ENCODE peak calls at places on chromosomes 13 and 19, in five cellular contexts. S is IMR-90, Z is fibroblast of lung, V is Karpas-422, H is HepG2. B is an unnamed sample.

GRCh38 chr13:103133551-103133950 is 67.3 kb upstream of the SLC10A2 start:
- DNase-seq in V (no peak), S (no peak), H (no peak), Z (no peak), B (no peak)

GRCh38 chr13:33152389-33152788 is 133.2 kb downstream of the STARD13 start:
- DNase-seq in S (no peak), H (no peak), Z (no peak), V (no peak), B (no peak)

GRCh38 chr19:3606690-3607289 is at the start of gene TBXA2R:
- DNase-seq in Z (peak), H (no peak), S (peak), V (peak), B (peak)

GRCh38 chr19:45172173-45172572 is 5.9 kb downstream of the TRAPPC6A start:
- DNase-seq in H (no peak), V (no peak), Z (no peak), S (no peak), B (no peak)

GRCh38 chr19:48190288-48191284 is 20.1 kb downstream of the ZSWIM9 start:
- DNase-seq in H (peak), Z (peak), S (peak), V (peak), B (no peak)

GRCh38 chr19:43562698-43563241 is 12.6 kb downstream of the XRCC1 start:
- DNase-seq in Z (peak), S (peak), H (no peak), V (no peak), B (peak)

GRCh38 chr19:13329766-13330165 is 176.5 kb downstream of the CACNA1A start:
- DNase-seq in Z (no peak), V (no peak), H (no peak), S (peak), B (no peak)

GRCh38 chr13:111296417-111296816 is 24.0 kb upstream of the TEX29 start:
- DNase-seq in Z (no peak), S (no peak), H (no peak), V (no peak), B (no peak)

GRCh38 chr13:28754698-28755545 is 36.2 kb upstream of the SLC46A3 start:
- DNase-seq in Z (peak), H (peak), V (no peak), S (peak), B (no peak)

GRCh38 chr19:39679056-39679790 is 23.5 kb downstream of the LGALS16 start:
- DNase-seq in H (no peak), V (no peak), S (no peak), Z (no peak), B (no peak)

GRCh38 chr19:35271546-35271945 is 2.8 kb downstream of the USF2 start:
- DNase-seq in V (no peak), S (no peak), H (no peak), Z (no peak), B (no peak)

GRCh38 chr13:50396001-50396400 is 380.8 kb downstream of the KCNRG start:
- DNase-seq in Z (no peak), S (no peak), V (peak), H (no peak), B (no peak)

GRCh38 chr13:94542917-94543316 is 53.0 kb downstream of the TGDS start:
- DNase-seq in S (no peak), V (no peak), H (no peak), Z (no peak), B (no peak)

GRCh38 chr13:38265135-38265497 is 84.5 kb upstream of the UFM1 start:
- DNase-seq in V (no peak), S (no peak), Z (no peak), H (no peak), B (no peak)

GRCh38 chr13:75432811-75433244 is 49.1 kb downstream of the TBC1D4 start:
- DNase-seq in V (no peak), Z (no peak), H (no peak), S (no peak), B (no peak)

GRCh38 chr19:49390978-49391304 is 2.9 kb downstream of the KASH5 start:
- DNase-seq in V (peak), H (no peak), S (no peak), Z (no peak), B (no peak)

GRCh38 chr19:35236638-35237400 is 8.3 kb upstream of the FAM187B start:
- DNase-seq in Z (no peak), V (peak), S (no peak), H (no peak), B (no peak)

GRCh38 chr19:52270266-52270885 is 989 bp downstream of the ZNF766 start:
- DNase-seq in S (peak), Z (no peak), V (peak), H (no peak), B (no peak)

GRCh38 chr13:54379461-54379860 is 1350.8 kb downstream of the OLFM4 start:
- DNase-seq in H (no peak), V (no peak), Z (no peak), S (no peak), B (no peak)

GRCh38 chr13:93690139-93690538 is 463.5 kb downstream of the GPC6 start:
- DNase-seq in V (no peak), H (peak), Z (peak), S (peak), B (peak)

GRCh38 chr13:99654076-99654475 is 152.8 kb downstream of the TM9SF2 start:
- DNase-seq in V (no peak), H (no peak), S (no peak), Z (no peak), B (no peak)

GRCh38 chr19:55353803-55354697 is 469 bp downstream of the COX6B2 start:
- DNase-seq in V (peak), H (no peak), S (peak), Z (no peak), B (peak)

GRCh38 chr13:32323912-32324311 is 8.6 kb downstream of the BRCA2 start:
- DNase-seq in Z (peak), H (no peak), S (peak), V (no peak), B (no peak)

GRCh38 chr13:78102121-78102677 is 183.6 kb upstream of the EDNRB start:
- DNase-seq in S (peak), H (no peak), Z (peak), V (no peak), B (no peak)
- H3K27ac ChIP-seq in S (no peak), H (no peak), Z (no peak), V (no peak), B (no peak)

GRCh38 chr13:45598597-45598996 is 16.9 kb downstream of the ERICH6B start:
- DNase-seq in V (no peak), Z (no peak), S (no peak), H (no peak), B (no peak)

GRCh38 chr13:45601680-45602079 is 13.9 kb downstream of the ERICH6B start:
- DNase-seq in Z (no peak), H (no peak), V (no peak), S (no peak), B (no peak)

GRCh38 chr13:45604892-45605291 is 10.6 kb downstream of the ERICH6B start:
- DNase-seq in Z (no peak), V (no peak), S (no peak), H (no peak), B (no peak)

GRCh38 chr13:45603338-45603737 is 12.2 kb downstream of the ERICH6B start:
- DNase-seq in H (no peak), V (no peak), S (no peak), Z (no peak), B (no peak)

DNA sequence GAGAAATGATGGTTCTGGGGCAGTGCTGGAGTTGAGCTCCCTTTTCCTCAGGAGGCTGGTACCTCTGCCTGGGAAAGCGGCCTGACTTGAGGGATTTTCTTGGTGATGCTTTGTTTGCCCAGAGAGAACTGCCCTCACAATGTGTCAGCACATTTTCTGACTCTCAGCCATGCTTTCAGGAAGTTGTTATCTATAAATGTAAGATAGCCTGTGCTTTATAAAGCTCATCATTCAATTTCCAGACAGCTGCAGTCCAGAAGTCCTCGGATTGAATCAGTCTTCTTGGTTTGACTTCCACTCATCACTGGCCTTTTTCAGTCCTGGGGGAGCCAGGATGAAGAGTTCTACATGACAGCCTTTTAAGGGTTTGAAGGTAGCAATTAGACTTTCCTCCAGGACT is 13.4 kb downstream of the ERICH6B start:
- DNase-seq in V (no peak), Z (no peak), S (no peak), H (no peak), B (no peak)
- H3K27ac ChIP-seq in V (no peak), Z (no peak), S (no peak), H (no peak), B (no peak)

GRCh38 chr19:6067975-6068374 is 42.3 kb downstream of the RFX2 start:
- DNase-seq in H (no peak), V (no peak), S (no peak), Z (no peak), B (no peak)
- H3K27ac ChIP-seq in H (peak), V (no peak), S (no peak), Z (no peak), B (no peak)

GRCh38 chr13:98514268-98514667 is 62.6 kb downstream of the STK24 start:
- DNase-seq in S (no peak), V (no peak), Z (no peak), H (no peak), B (no peak)

GRCh38 chr13:98520674-98521449 is 56.0 kb downstream of the STK24 start:
- DNase-seq in H (no peak), V (no peak), S (no peak), Z (no peak), B (no peak)

GRCh38 chr13:98519976-98520375 is 56.9 kb downstream of the STK24 start:
- DNase-seq in V (no peak), Z (no peak), S (no peak), H (no peak), B (no peak)

GRCh38 chr13:98515804-98516465 is 61.0 kb downstream of the STK24 start:
- DNase-seq in H (no peak), V (no peak), Z (no peak), S (no peak), B (no peak)

GRCh38 chr13:98517576-98518310 is 59.2 kb downstream of the STK24 start:
- DNase-seq in S (no peak), Z (no peak), H (no peak), V (no peak), B (no peak)
- H3K27ac ChIP-seq in S (no peak), Z (no peak), H (no peak), V (no peak), B (no peak)

GRCh38 chr13:72920097-72920496 is 138.2 kb downstream of the PIBF1 start:
- DNase-seq in V (no peak), H (no peak), S (peak), Z (no peak), B (no peak)
- H3K27ac ChIP-seq in V (no peak), H (no peak), S (no peak), Z (no peak), B (no peak)

DNA sequence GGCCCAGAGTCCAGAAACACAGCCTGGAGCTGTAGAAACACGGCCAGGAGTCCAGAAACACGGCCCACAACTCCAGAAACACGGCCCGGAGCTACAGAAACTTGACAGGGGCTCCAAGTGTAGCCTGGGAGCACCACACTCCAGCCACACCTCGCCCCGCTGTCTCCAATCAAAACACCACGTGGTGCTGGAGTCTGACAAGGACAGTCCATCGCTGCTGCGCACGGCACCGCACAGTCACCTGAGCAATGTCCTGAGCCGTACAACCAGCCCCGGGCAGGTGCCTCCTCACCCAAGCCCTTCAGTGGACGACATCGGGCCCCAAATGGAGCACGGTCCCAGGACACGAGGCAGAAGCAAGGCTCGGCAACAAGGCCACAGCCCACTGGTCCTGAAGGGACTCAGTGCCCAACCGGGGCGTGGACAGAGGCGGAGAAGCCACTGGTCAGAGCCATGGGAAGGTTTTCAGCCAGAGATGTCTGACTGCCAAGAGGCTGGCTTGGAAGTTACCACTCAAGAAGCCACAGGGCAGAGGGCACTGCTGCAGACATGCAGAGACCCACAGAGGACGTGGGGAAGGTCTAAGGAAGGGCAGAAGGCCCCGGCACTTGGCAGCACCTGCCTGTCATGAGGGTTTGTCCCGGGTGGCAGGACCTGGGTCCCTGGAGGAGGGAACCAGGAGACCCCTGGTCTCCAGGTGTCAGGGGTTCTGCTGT is 19.7 kb upstream of the PLPP2 start:
- DNase-seq in H (no peak), S (no peak), Z (no peak), V (no peak), B (no peak)
- H3K27ac ChIP-seq in H (no peak), S (no peak), Z (no peak), V (no peak), B (no peak)

GRCh38 chr13:48660356-48661076 is 6.8 kb downstream of the CYSLTR2 start:
- DNase-seq in H (no peak), V (peak), S (no peak), Z (no peak), B (no peak)
- H3K27ac ChIP-seq in H (no peak), V (no peak), S (no peak), Z (no peak), B (no peak)